ENCODE peak calls at places on chromosomes 16 and 17, in eight cellular contexts. A, J, S, D, E, Z, R and K are unnamed samples.

GRCh38 chr17:28018439-28019070 is 23.9 kb upstream of the NLK start:
- DNase-seq in A (no peak), J (no peak), S (no peak), D (peak), E (no peak), Z (no peak), R (no peak), K (no peak)

GRCh38 chr17:20073056-20073979 is 64.2 kb downstream of the SPECC1 start:
- DNase-seq in A (peak), J (peak), S (peak), D (no peak), E (peak), Z (peak), R (no peak), K (no peak)

GRCh38 chr16:88013091-88013609 is 61.9 kb downstream of the BANP start:
- DNase-seq in A (peak), J (no peak), S (no peak), D (no peak), E (peak), Z (peak), R (peak), K (no peak)

GRCh38 chr16:73390936-73391335 is 343.0 kb upstream of the ZFHX3 start:
- DNase-seq in A (no peak), J (no peak), S (no peak), D (no peak), E (peak), Z (no peak), R (no peak), K (no peak)

GRCh38 chr16:3182608-3183444 is 5.2 kb upstream of the OR1F1 start:
- DNase-seq in A (no peak), J (peak), S (peak), D (peak), E (peak), Z (no peak), R (peak), K (no peak)

GRCh38 chr17:3660311-3660891 is 8.0 kb downstream of the TAX1BP3 start:
- DNase-seq in A (no peak), J (no peak), S (no peak), D (no peak), E (no peak), Z (no peak), R (peak), K (no peak)

GRCh38 chr17:38749222-38750043 is 1.3 kb upstream of the PCGF2 start:
- DNase-seq in A (peak), J (peak), S (peak), D (peak), E (no peak), Z (peak), R (peak), K (peak)

GRCh38 chr16:67893791-67894399 is 841 bp downstream of the PSKH1 start:
- DNase-seq in A (no peak), J (no peak), S (no peak), D (peak), E (no peak), Z (no peak), R (no peak), K (no peak)

GRCh38 chr16:56995136-56995805 is 5.9 kb downstream of the NLRC5 start:
- DNase-seq in A (no peak), J (no peak), S (peak), D (no peak), E (no peak), Z (no peak), R (no peak), K (no peak)

GRCh38 chr17:45312477-45313418 is 4.1 kb downstream of the MAP3K14 start:
- DNase-seq in A (no peak), J (no peak), S (no peak), D (no peak), E (no peak), Z (no peak), R (no peak), K (no peak)

GRCh38 chr17:69117855-69118758 is 23.6 kb downstream of the ABCA6 start:
- DNase-seq in A (no peak), J (no peak), S (no peak), D (no peak), E (no peak), Z (no peak), R (peak), K (no peak)

GRCh38 chr17:43588664-43589435 is 42.7 kb upstream of the ETV4 start:
- DNase-seq in A (no peak), J (no peak), S (no peak), D (no peak), E (no peak), Z (no peak), R (no peak), K (no peak)

GRCh38 chr16:3188925-3189825 is 1.2 kb downstream of the OR1F1 start:
- DNase-seq in A (no peak), J (peak), S (no peak), D (peak), E (peak), Z (no peak), R (peak), K (no peak)

GRCh38 chr17:47192549-47192948 is 3.5 kb upstream of the CDC27 start:
- DNase-seq in A (no peak), J (no peak), S (no peak), D (no peak), E (no peak), Z (no peak), R (no peak), K (no peak)

GRCh38 chr16:1523581-1524245 is 9.8 kb upstream of the TMEM204 start:
- DNase-seq in A (no peak), J (no peak), S (no peak), D (no peak), E (no peak), Z (no peak), R (no peak), K (no peak)

GRCh38 chr16:14405611-14406537 is 224.2 kb downstream of the PARN start:
- DNase-seq in A (no peak), J (peak), S (peak), D (no peak), E (no peak), Z (peak), R (peak), K (no peak)

GRCh38 chr17:19973146-19973545 is 4.5 kb downstream of the AKAP10 start:
- DNase-seq in A (no peak), J (no peak), S (no peak), D (no peak), E (no peak), Z (no peak), R (no peak), K (no peak)

GRCh38 chr17:47846741-47847340 is 4.1 kb downstream of the SP6 start:
- DNase-seq in A (no peak), J (peak), S (no peak), D (no peak), E (no peak), Z (peak), R (peak), K (no peak)

GRCh38 chr17:79085154-79085920 is 10.7 kb downstream of the ENGASE start:
- DNase-seq in A (peak), J (no peak), S (no peak), D (no peak), E (no peak), Z (peak), R (no peak), K (no peak)

GRCh38 chr16:87227651-87228015 is 89.6 kb downstream of the C16orf95 start:
- DNase-seq in A (no peak), J (peak), S (no peak), D (no peak), E (no peak), Z (no peak), R (no peak), K (no peak)

GRCh38 chr16:22318690-22319358 is 21.6 kb downstream of the POLR3E start:
- DNase-seq in A (no peak), J (peak), S (peak), D (peak), E (peak), Z (peak), R (no peak), K (peak)

GRCh38 chr16:10123141-10123540 is 59.1 kb downstream of the GRIN2A start:
- DNase-seq in A (no peak), J (no peak), S (no peak), D (no peak), E (peak), Z (no peak), R (no peak), K (no peak)

GRCh38 chr16:10120953-10121352 is 61.3 kb downstream of the GRIN2A start:
- DNase-seq in A (no peak), J (no peak), S (no peak), D (peak), E (peak), Z (no peak), R (no peak), K (no peak)

GRCh38 chr16:10121496-10121895 is 60.7 kb downstream of the GRIN2A start:
- DNase-seq in A (no peak), J (no peak), S (no peak), D (peak), E (peak), Z (no peak), R (no peak), K (no peak)

GRCh38 chr16:10122026-10122425 is 60.2 kb downstream of the GRIN2A start:
- DNase-seq in A (no peak), J (no peak), S (no peak), D (peak), E (no peak), Z (no peak), R (no peak), K (no peak)

GRCh38 chr16:10122546-10122945 is 59.7 kb downstream of the GRIN2A start:
- DNase-seq in A (no peak), J (peak), S (no peak), D (no peak), E (no peak), Z (no peak), R (peak), K (no peak)
- TF ChIP-seq CTCF in A (peak), J (peak), S (no peak), D (peak), E (peak), Z (no peak), R (no peak), K (no peak)

DNA sequence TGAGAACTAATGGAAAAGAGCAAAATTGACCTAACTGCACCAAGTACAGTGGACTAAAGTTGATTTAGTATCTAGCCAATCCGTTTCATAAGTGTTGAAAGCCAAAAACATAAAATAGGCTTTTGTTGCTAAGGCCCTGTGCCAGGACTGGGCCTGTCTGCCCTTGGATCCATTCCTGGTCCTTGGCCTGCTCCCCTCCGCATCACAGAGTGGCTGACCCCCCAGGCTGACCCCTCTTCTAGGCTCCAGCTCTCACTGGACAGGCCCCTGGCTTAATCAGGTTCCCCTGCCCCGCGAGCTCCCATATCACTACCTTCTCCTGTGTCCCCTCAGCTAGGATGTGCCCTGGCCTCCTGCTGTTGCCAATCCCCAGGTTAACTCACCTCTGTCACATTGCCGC is 313.6 kb upstream of the MYOCD start:
- DNase-seq in A (no peak), J (no peak), S (no peak), D (no peak), E (no peak), Z (no peak), R (no peak), K (no peak)
- H3K27ac ChIP-seq in A (no peak), J (no peak), S (no peak), D (no peak), E (no peak), Z (no peak), R (no peak), K (no peak)

DNA sequence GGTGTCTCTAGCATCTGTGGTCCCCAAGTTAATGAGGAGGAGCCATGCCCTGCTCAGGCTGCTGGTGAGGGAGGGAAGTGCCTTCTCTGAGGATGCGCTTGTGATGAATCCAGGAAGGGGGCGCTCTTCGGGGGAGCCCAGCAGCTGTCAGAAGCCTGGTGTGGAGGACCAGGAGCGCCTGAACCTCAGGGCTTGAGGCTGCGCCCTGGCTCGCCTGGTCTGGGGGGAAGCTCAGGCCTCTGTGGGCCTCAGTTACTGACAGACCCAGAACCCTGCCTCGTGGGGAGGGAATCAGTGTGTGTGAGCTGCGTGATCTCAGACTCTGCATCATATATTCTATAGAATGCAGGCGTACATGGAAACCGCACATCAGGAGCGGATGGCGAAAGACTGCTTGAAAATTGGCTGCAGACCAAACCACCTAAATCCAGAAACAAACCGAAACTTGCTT is 126.1 kb downstream of the SEC14L1 start:
- DNase-seq in A (no peak), J (peak), S (no peak), D (no peak), E (no peak), Z (peak), R (no peak), K (no peak)
- TF ChIP-seq CTCF in A (no peak), J (peak), S (no peak), D (no peak), E (peak), Z (no peak), R (peak), K (no peak)

GRCh38 chr17:35082073-35082657 is 18.7 kb upstream of the RFFL start:
- DNase-seq in A (no peak), J (no peak), S (no peak), D (peak), E (peak), Z (no peak), R (no peak), K (no peak)
- H3K27ac ChIP-seq in A (peak), J (peak), S (peak), D (peak), E (no peak), Z (peak), R (no peak), K (no peak)

GRCh38 chr17:73782641-73783381 is 138.6 kb upstream of the SDK2 start:
- DNase-seq in A (no peak), J (peak), S (no peak), D (no peak), E (no peak), Z (no peak), R (peak), K (no peak)

GRCh38 chr17:73784015-73784603 is 139.9 kb upstream of the SDK2 start:
- DNase-seq in A (no peak), J (no peak), S (no peak), D (no peak), E (no peak), Z (no peak), R (no peak), K (no peak)

GRCh38 chr17:73782231-73782630 is 138.0 kb upstream of the SDK2 start:
- DNase-seq in A (no peak), J (no peak), S (no peak), D (no peak), E (no peak), Z (no peak), R (no peak), K (no peak)

GRCh38 chr17:73785466-73785865 is 141.2 kb upstream of the SDK2 start:
- DNase-seq in A (no peak), J (no peak), S (peak), D (no peak), E (no peak), Z (no peak), R (peak), K (no peak)

DNA sequence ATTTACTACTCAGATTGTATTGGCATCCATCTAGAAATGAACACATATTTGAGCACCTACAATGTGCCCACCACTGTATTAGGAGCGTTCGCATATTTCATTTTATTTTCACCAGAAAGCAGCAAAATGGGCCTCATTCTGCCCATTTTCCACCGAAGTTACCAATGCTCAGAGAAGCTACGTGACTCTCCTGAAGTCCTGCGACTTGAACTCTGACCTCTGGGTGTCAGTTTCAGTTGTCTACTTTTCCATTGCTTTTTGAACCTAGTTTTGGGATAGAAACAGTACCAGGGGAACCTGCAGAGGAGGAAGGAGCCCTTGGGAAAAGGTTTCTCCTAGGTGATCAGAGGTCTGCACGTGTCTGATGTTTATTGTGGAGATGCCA is 139.1 kb upstream of the SDK2 start:
- DNase-seq in A (no peak), J (no peak), S (no peak), D (no peak), E (no peak), Z (no peak), R (no peak), K (no peak)
- TF ChIP-seq CTCF in A (no peak), J (no peak), S (no peak), D (no peak), E (no peak), Z (no peak), R (no peak), K (no peak)

GRCh38 chr16:84144301-84144858 is 597 bp downstream of the HSDL1 start:
- DNase-seq in A (peak), J (peak), S (peak), D (peak), E (no peak), Z (peak), R (peak), K (peak)

GRCh38 chr16:84143081-84143480 is 1.9 kb downstream of the HSDL1 start:
- DNase-seq in A (no peak), J (no peak), S (no peak), D (no peak), E (no peak), Z (no peak), R (no peak), K (no peak)

GRCh38 chr16:84141143-84141670 is 3.8 kb downstream of the HSDL1 start:
- DNase-seq in A (no peak), J (peak), S (no peak), D (no peak), E (no peak), Z (no peak), R (no peak), K (no peak)

GRCh38 chr16:84143784-84144199 is 1.2 kb downstream of the HSDL1 start:
- DNase-seq in A (no peak), J (peak), S (no peak), D (no peak), E (no peak), Z (no peak), R (peak), K (no peak)

DNA sequence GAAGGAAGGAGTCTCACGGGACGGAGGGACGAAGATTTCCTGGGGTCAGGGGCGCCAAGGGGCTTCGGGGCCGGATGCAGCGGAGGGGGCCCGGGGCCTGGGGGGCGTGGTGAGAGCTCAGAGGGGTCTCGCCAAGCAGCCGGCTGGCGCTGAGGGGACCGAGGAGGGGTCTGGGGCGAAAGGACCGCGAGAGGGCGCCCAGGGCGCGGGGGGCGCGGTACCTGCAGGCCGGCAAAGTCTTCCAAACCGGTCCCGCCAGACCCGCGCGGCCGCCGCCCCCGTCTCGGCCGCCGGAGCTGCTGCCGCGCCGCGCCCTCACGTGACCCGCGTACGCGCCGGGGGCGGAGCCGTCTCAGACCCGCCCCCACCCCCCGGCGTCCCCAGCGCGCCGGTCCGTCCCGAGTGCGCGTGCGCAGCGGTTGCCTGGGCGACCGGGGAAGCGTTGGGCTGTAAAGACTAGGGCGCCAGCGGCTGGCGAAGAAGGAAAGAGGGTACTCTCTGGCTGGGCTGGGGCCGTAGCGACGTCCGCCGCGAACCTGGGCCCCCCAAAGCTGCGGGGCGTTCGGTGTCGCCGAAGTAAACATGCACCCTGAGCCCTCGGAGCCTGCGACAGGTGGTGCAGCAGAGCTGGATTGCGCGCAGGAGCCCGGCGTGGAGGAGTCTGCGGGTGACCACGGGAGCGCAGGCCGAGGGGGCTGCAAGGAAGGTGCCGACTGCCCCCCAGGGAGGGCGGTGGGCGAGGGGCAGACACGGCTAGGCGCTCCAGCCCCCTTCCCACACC is at the start of the genes DNAAF1 and HSDL1:
- DNase-seq in A (peak), J (peak), S (peak), D (peak), E (peak), Z (peak), R (peak), K (peak)
- H3K27ac ChIP-seq in A (peak), J (peak), S (peak), D (peak), E (peak), Z (peak), R (peak), K (peak)